ENCODE peak calls at places on chromosomes 16 and 17, in eight cellular contexts. J, I, L, T, S, U, P and Y are unnamed samples.

GRCh38 chr16:67481561-67482259 is 753 bp upstream of the ATP6V0D1 start:
- DNase-seq in T (peak; percentile 48), I (no peak), J (peak; percentile 53), L (peak; percentile 33), P (peak; percentile 54), S (peak; percentile 14), U (no peak), Y (no peak)

GRCh38 chr17:40097931-40098845 is 2.2 kb downstream of the NR1D1 start:
- DNase-seq in S (no peak), U (peak; percentile 97), T (peak; percentile 72), P (peak; percentile 95), J (peak; percentile 79), L (peak; percentile 70), I (no peak), Y (no peak)

GRCh38 chr16:29745126-29745852 is 501 bp downstream of the C16orf54 start:
- DNase-seq in T (peak; percentile 20), S (no peak), J (no peak), I (no peak), L (no peak), U (no peak), P (no peak), Y (peak; percentile 71)

GRCh38 chr17:72164340-72164739 is 43.5 kb downstream of the SOX9 start:
- DNase-seq in P (no peak), J (no peak), U (no peak), I (no peak), S (no peak), L (no peak), T (no peak), Y (no peak)

GRCh38 chr16:67773569-67774456 is 32.5 kb downstream of the RANBP10 start:
- DNase-seq in T (peak; percentile 17), I (no peak), U (no peak), L (no peak), P (peak; percentile 19), J (no peak), S (no peak), Y (no peak)

GRCh38 chr17:50129303-50129945 is 536 bp downstream of the SAMD14 start:
- DNase-seq in L (no peak), T (no peak), I (no peak), P (peak; percentile 26), J (no peak), S (peak; percentile 65), U (peak; percentile 78), Y (peak; percentile 31)

GRCh38 chr16:89200124-89200849 is at the start of gene SLC22A31:
- DNase-seq in P (peak; percentile 66), T (no peak), J (no peak), L (no peak), I (no peak), S (no peak), U (no peak), Y (no peak)

GRCh38 chr17:17781591-17782424 is 55.0 kb downstream of the SREBF1 start:
- DNase-seq in J (peak; percentile 50), L (peak; percentile 42), P (peak; percentile 76), S (peak; percentile 32), U (peak; percentile 93), I (peak; percentile 95), T (peak; percentile 85), Y (peak; percentile 28)

GRCh38 chr17:76252040-76252954 is 12.0 kb upstream of the RNF157 start:
- DNase-seq in S (peak; percentile 55), L (peak; percentile 66), T (no peak), J (peak; percentile 82), U (peak; percentile 77), P (peak; percentile 51), I (no peak), Y (no peak)

GRCh38 chr16:55632259-55632658 is 23.5 kb upstream of the SLC6A2 start:
- DNase-seq in I (no peak), T (no peak), P (no peak), S (no peak), J (no peak), L (no peak), U (no peak), Y (no peak)
- H3K9me3 ChIP-seq in I (no peaks in the 10 kb centered on the region), T (peaks cover 8% of the 10 kb centered on the region), P (no peaks in the 10 kb centered on the region), S (no peaks in the 10 kb centered on the region), J (no peaks in the 10 kb centered on the region), L (no peaks in the 10 kb centered on the region), U (no peaks in the 10 kb centered on the region), Y (no peaks in the 10 kb centered on the region)

GRCh38 chr17:6797718-6798351 is 21.8 kb downstream of the FBXO39 start:
- DNase-seq in P (no peak), L (no peak), T (no peak), J (no peak), S (no peak), I (no peak), U (no peak), Y (no peak)
- H3K4me1 ChIP-seq in P (no peaks in the 10 kb centered on the region), L (no peaks in the 10 kb centered on the region), T (no peaks in the 10 kb centered on the region), J (no peaks in the 10 kb centered on the region), S (no peaks in the 10 kb centered on the region), I (no peaks in the 10 kb centered on the region), U (no peaks in the 10 kb centered on the region), Y (no peaks in the 10 kb centered on the region)

GRCh38 chr16:35150805-35151312 is 1691.4 kb downstream of the TP53TG3F start:
- DNase-seq in S (no peak), J (no peak), I (no peak), U (no peak), P (no peak), L (no peak), T (no peak), Y (no peak)
- H3K9me3 ChIP-seq in S (peaks cover 14% of the 10 kb centered on the region), J (peaks cover 72% of the 10 kb centered on the region), I (no peaks in the 10 kb centered on the region), U (no peaks in the 10 kb centered on the region), P (no peaks in the 10 kb centered on the region), L (peaks cover 61% of the 10 kb centered on the region), T (peaks cover 5% of the 10 kb centered on the region), Y (peaks cover 5% of the 10 kb centered on the region)

GRCh38 chr17:35791681-35792350 is 3.6 kb downstream of the MMP28 start:
- DNase-seq in J (no peak), I (no peak), S (no peak), P (no peak), T (no peak), U (no peak), L (no peak), Y (no peak)

GRCh38 chr17:35790826-35791225 is 4.6 kb downstream of the MMP28 start:
- DNase-seq in I (no peak), S (no peak), L (no peak), J (no peak), T (no peak), P (no peak), U (no peak), Y (no peak)

GRCh38 chr17:35788504-35788998 is 6.9 kb downstream of the MMP28 start:
- DNase-seq in J (no peak), L (peak; percentile 61), U (peak; percentile 64), I (no peak), S (no peak), P (no peak), T (no peak), Y (no peak)

GRCh38 chr17:35786941-35787432 is 8.5 kb downstream of the MMP28 start:
- DNase-seq in L (no peak), T (no peak), P (no peak), U (peak; percentile 38), S (no peak), J (no peak), I (peak; percentile 49), Y (no peak)

DNA sequence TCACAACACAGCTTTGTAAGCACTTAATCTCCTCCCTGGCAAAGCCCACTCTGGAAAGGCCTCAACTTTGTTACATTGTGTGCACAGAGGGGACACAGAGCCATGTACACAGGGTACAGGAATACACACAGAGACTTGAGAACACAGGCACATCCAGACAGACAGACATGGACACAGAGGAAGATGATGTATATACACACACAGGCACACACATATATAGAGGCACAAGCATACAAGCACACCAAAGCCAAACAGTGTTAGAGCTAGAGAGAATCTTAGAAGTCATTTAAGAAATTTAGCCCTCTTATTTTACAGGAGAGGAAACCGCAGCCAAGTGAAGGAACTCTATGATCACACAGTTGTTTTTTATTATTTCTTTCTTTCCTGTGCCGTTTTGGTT is 6.4 kb downstream of the MMP28 start:
- DNase-seq in J (no peak), U (no peak), L (no peak), I (no peak), P (no peak), T (no peak), S (no peak), Y (no peak)
- H3K4me1 ChIP-seq in J (no peaks in the 10 kb centered on the region), U (peaks cover 43% of the 10 kb centered on the region), L (peaks cover 99% of the 10 kb centered on the region), I (peaks cover 13% of the 10 kb centered on the region), P (peaks cover 9% of the 10 kb centered on the region), T (peaks cover 3% of the 10 kb centered on the region), S (no peaks in the 10 kb centered on the region), Y (peaks cover 14% of the 10 kb centered on the region)

GRCh38 chr17:62164712-62165377 is 99.8 kb upstream of the MED13 start:
- DNase-seq in P (no peak), J (no peak), S (peak; percentile 25), I (no peak), L (no peak), U (no peak), T (no peak), Y (no peak)
- H3K9me3 ChIP-seq in P (no peaks in the 10 kb centered on the region), J (no peaks in the 10 kb centered on the region), S (no peaks in the 10 kb centered on the region), I (no peaks in the 10 kb centered on the region), L (no peaks in the 10 kb centered on the region), U (no peaks in the 10 kb centered on the region), T (no peaks in the 10 kb centered on the region), Y (no peaks in the 10 kb centered on the region)

GRCh38 chr17:58337126-58337599 is 8.6 kb upstream of the TSPOAP1 start:
- DNase-seq in T (no peak), P (no peak), L (no peak), I (no peak), S (peak; percentile 60), J (no peak), U (no peak), Y (no peak)

GRCh38 chr17:58334661-58335060 is 6.1 kb upstream of the TSPOAP1 start:
- DNase-seq in S (peak; percentile 18), U (no peak), L (no peak), I (no peak), T (no peak), P (no peak), J (no peak), Y (no peak)

GRCh38 chr17:58336456-58337094 is 8.0 kb upstream of the TSPOAP1 start:
- DNase-seq in U (no peak), T (no peak), L (no peak), I (no peak), J (no peak), P (no peak), S (no peak), Y (no peak)

GRCh38 chr17:58335061-58335731 is 6.6 kb upstream of the TSPOAP1 start:
- DNase-seq in U (no peak), P (no peak), I (no peak), T (no peak), J (no peak), L (no peak), S (no peak), Y (no peak)

DNA sequence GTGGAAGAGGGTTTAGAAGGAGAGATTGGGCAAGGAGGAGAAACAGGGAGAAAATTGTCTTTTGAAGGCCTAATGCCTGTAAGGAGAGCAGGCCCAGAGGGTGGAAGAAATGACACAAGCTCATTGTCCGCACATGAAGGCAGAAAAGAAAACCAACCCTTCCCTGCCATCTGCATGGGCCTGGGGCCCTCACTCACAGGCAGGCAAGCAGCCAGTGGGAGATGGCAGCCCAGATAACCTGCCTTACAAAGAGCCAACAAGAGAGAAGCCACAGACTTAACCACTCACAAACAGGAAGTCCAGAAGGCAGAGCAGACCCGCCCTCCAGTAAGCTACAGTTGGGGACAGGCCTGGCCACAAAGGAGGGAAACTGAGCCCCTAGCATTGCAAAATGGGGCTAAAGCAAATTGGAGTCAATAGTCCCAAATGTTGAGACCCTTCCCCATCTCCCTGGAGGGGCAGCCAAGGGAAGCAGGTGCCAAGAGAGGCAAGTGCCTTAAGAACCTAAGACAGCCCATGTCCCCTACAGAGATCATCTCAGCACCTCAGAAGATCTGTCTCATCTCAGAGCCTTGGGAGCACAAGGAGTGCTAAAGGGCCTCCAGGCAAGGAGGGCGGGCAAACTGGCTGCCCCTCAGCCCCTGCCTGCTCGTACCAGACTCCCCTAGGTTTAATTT is 7.3 kb upstream of the TSPOAP1 start:
- DNase-seq in I (no peak), U (no peak), T (no peak), S (peak; percentile 79), L (no peak), P (no peak), J (peak; percentile 65), Y (peak; percentile 64)
- H3K4me1 ChIP-seq in I (peaks cover 24% of the 10 kb centered on the region), U (peaks cover 6% of the 10 kb centered on the region), T (peaks cover 16% of the 10 kb centered on the region), S (peaks cover 70% of the 10 kb centered on the region), L (peaks cover 23% of the 10 kb centered on the region), P (no peaks in the 10 kb centered on the region), J (peaks cover 12% of the 10 kb centered on the region), Y (peaks cover 66% of the 10 kb centered on the region)